ENCODE peak calls at places on chromosomes 12 and 14, in seven cellular contexts. B is adrenal gland, P is lower leg skin, I is testis, S is right lobe of liver, N is Peyer's patch, R is GM12878. W is an unnamed sample.

GRCh38 chr12:5204271-5204670 is 160.6 kb downstream of the KCNA5 start:
- DNase-seq in B (no peak), P (no peak), I (no peak), S (no peak), N (no peak), R (no peak), W (no peak)

GRCh38 chr12:30191701-30192455 is 408.1 kb upstream of the TMTC1 start:
- DNase-seq in B (no peak), P (no peak), I (no peak), S (no peak), N (no peak), R (no peak), W (no peak)

GRCh38 chr12:52742822-52743457 is 34.2 kb downstream of the KRT76 start:
- DNase-seq in B (no peak), P (no peak), I (no peak), S (no peak), N (no peak), R (no peak), W (no peak)

GRCh38 chr12:68080577-68080976 is 79.0 kb downstream of the IFNG start:
- DNase-seq in B (no peak), P (no peak), I (no peak), S (no peak), N (no peak), R (no peak), W (no peak)

GRCh38 chr12:127270193-127270592 is 996.8 kb upstream of the TMEM132C start:
- DNase-seq in B (no peak), P (peak), I (no peak), S (no peak), N (no peak), R (no peak), W (no peak)

GRCh38 chr12:79637093-79637492 is 53.7 kb downstream of the PAWR start:
- DNase-seq in B (no peak), P (no peak), I (no peak), S (no peak), N (no peak), R (no peak), W (no peak)

GRCh38 chr12:13887774-13888388 is 93.5 kb downstream of the GRIN2B start:
- DNase-seq in B (no peak), P (no peak), I (no peak), S (no peak), N (peak), R (no peak), W (no peak)

GRCh38 chr12:12007001-12007712 is 63.6 kb upstream of the BCL2L14 start:
- DNase-seq in B (no peak), P (no peak), I (no peak), S (no peak), N (no peak), R (peak), W (no peak)

GRCh38 chr12:127500513-127500912 is 766.5 kb upstream of the TMEM132C start:
- DNase-seq in B (peak), P (no peak), I (no peak), S (no peak), N (no peak), R (no peak), W (no peak)

DNA sequence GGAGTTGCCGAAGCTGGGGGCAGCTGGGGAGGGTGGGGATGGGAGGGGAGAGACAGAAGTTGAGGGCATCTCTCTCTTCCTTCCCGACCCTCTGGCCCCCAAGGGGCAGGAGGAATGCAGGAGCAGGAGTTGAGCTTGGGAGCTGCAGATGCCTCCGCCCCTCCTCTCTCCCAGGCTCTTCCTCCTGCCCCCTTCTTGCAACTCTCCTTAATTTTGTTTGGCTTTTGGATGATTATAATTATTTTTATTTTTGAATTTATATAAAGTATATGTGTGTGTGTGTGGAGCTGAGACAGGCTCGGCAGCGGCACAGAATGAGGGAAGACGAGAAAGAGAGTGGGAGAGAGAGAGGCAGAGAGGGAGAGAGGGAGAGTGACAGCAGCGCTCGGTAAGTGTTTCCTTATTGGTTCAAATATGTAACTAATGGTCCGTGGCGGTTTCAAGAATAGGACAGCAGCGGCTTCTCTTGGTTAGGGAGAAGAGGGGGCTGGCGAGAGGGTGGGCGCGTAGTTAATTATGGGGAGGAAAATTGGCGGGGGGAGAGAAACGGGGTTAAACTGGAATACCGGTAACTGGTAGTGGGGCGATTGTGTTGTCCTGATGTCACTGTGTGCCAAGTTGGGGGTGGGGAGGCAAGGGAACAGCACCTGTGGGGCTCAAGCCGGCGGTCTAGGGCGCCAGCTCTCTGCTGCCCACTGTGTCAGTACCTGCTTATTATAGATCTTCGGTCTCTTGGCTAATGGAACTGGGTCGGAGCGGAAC is 8.4 kb downstream of the HOXC8 start:
- DNase-seq in B (peak), P (no peak), I (no peak), S (no peak), N (no peak), R (no peak), W (no peak)
- TF ChIP-seq POLR2A in B (no peak), P (no peak), I (no peak), S (no peak), N (no peak), R (no peak), W (no peak)

DNA sequence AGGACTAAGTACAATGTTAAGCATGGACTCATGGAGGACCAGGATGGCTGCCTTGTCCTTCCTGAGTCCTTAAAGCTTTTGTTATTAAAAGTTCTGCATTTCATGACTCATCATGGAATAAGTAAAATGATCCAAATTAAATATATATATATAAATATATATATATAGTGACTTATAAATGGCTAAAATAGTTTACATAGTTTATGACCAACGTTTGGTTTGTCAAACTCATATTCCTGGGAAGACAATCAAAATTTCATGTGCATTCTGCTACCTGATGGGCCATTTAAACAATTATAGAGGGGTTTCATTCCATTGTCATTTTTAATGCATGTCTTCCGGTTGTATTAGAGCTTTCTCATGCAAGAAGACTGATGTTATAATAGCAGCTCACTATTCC is 1190.7 kb downstream of the FSCB start:
- DNase-seq in B (no peak), P (no peak), I (no peak), S (no peak), N (no peak), R (no peak), W (no peak)
- TF ChIP-seq POLR2A in B (no peak), P (no peak), I (no peak), S (no peak), N (no peak), R (no peak), W (no peak)

DNA sequence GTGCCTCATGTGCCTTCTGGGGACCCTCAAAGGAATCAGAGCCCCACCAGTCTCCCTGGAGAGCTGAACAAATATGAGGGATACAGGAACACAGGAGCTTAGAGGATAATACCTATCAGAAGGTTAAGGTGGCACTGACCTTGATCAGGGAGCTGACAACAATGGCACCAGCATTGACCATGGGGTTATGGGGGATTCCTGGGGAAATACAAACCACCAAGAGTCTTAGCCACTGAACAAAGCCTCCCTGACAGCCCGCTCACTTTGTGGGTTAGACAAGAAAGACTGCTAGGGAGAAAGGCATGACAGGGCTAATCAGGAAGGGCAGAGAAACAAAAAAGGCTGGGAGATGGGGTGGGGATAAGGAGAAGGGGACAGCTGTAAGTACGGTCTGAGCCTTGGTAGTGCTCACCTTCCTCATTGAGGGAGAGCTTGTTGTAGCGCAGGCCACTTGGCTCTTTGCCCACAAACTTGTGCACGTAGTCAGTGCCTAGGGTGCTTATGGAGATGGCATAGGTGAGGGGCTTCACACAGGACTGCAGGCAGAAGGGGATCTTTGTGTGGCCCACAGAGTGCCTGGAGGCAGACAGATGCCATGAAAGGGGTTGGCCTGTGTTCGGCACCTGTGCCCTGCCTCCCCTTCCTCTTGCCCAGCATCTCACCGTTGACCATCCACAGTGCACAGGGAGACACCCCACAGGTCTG is 9.3 kb downstream of the SPRYD4 start:
- DNase-seq in B (no peak), P (no peak), I (no peak), S (no peak), N (no peak), R (no peak), W (no peak)
- TF ChIP-seq POLR2A in B (no peak), P (no peak), I (no peak), S (no peak), N (no peak), R (peak), W (no peak)

GRCh38 chr14:21440857-21441256 is 15.1 kb downstream of the CHD8 start:
- DNase-seq in B (no peak), P (no peak), I (no peak), S (no peak), N (no peak), R (no peak), W (peak)

GRCh38 chr14:21436567-21437062 is 19.3 kb downstream of the CHD8 start:
- DNase-seq in B (no peak), P (peak), I (no peak), S (no peak), N (no peak), R (no peak), W (no peak)

DNA sequence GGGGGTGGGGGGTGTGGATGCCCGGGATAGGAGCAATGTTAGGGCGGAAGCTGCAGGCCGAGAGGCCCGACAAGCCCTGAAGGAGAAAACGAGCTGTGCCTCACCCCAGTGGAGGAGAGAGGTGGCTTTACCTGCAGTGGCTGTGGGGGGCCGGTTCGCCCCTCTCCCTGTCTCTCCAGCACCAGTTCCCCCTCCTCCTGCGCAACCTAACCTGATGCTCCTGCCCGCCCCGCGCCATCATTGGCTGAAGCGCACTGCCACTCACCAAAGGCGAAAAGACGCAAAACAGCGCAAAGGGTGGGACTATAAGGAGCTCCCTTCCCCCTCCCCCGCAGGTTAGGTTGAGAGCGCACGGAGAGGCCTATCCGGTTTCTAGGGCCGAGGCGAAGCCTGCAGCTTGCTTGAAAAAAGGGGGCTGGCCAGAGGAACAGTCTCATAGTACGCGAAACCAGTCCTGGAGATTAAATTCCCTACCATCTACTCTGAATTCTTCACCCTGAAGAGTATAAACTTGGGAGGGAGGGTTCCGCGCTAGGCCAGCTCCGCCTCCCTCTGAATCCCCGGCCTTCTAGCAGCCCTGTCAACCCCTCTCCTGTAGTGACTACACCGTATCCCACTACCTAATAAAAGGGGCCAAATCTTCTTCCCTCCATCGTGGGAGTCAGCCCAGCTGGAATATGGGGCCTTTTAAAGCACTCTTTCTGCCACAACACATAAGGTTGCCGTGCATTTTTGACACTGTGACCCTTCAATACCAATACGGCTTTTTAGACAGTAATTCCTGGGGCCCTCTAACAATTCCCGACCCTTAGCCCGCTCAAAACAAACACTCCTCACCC is 18.6 kb downstream of the CHD8 start:
- DNase-seq in B (peak), P (peak), I (peak), S (peak), N (peak), R (peak), W (peak)
- TF ChIP-seq POLR2A in B (peak), P (no peak), I (no peak), S (peak), N (peak), R (peak), W (peak)

DNA sequence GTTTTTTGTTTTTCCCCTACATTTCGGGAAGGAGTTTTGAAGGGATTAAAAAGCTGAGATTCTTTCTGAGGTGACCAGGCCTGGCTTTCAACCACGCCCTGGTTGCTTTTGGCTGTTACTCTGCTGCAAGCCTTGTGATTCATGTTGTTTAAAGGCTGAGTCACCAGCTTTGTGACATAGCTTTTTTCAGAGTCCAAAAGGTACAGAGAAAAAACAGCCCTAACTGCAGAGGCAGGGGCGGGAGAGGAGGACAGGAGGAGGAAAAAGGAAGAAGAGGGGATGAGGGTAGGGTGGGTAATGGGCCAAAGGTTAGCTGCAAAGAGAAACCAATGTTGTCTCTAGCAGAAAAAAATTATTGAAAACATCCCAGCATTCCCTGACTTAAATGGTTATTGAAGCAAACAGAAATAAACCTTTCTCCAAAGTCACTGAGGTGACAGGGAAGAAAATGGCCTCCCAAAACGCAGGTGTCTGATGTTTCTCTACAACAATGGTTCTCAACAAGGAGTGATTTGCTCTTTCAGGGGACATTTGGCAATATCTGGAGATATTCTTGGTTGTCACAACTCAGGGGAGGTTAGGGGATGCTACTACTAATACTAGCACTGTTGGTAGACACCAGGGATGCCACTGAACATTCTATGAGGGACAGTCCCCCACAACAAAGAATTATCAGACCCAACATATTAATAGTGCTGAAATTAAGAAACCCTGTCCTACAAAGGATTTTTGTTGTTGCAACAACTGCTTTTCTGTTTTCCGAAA is 2.1 kb upstream of the UBC start:
- DNase-seq in B (peak), P (peak), I (peak), S (peak), N (no peak), R (no peak), W (no peak)
- TF ChIP-seq POLR2A in B (peak), P (peak), I (no peak), S (peak), N (peak), R (peak), W (no peak)

DNA sequence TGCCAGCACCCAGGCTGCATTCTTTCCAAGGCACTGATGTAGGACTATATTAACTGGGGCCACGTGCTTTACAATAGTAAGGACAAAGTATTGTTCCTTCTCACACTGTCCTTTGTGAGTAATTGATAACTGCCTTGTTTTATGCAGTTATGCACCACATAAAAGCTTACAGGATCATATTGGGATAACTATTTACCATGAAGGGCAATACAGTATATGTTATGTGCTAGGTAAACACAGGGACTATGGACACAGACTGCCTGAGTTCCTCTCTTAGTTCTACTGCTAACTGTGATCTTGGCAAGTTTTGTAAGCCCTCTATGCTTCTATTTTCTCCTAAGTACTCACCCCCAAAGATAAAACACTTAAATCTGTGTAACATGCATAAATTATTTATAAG is 183.7 kb downstream of the NOVA1 start:
- DNase-seq in B (no peak), P (no peak), I (no peak), S (no peak), N (no peak), R (no peak), W (no peak)
- TF ChIP-seq POLR2A in B (no peak), P (no peak), I (no peak), S (no peak), N (no peak), R (no peak), W (no peak)